ENCODE peak calls at places on chromosomes 5 and 9, in six cellular contexts. One of them, this sample, is unnamed.

GRCh38 chr9:136011703-136012496 is 50.7 kb upstream of the UBAC1 start:
- DNase-seq in fibroblast of lung: peak
- DNase-seq in AG04450: no peak
- DNase-seq in mesendoderm: no peak
- DNase-seq in breast epithelium: no peak
- DNase-seq in sigmoid colon: peak
- DNase-seq in this sample: peak

GRCh38 chr9:99822596-99823391 is 1.1 kb downstream of the NR4A3 start:
- DNase-seq in sigmoid colon: peak
- DNase-seq in fibroblast of lung: peak
- DNase-seq in AG04450: no peak
- DNase-seq in mesendoderm: peak
- DNase-seq in breast epithelium: no peak
- DNase-seq in this sample: peak

GRCh38 chr9:128370752-128371621 is at the start of gene URM1:
- DNase-seq in sigmoid colon: peak
- DNase-seq in AG04450: peak
- DNase-seq in mesendoderm: peak
- DNase-seq in breast epithelium: peak
- DNase-seq in fibroblast of lung: peak
- DNase-seq in this sample: peak

GRCh38 chr9:69970001-69970531 is 73.6 kb upstream of the MAMDC2 start:
- DNase-seq in sigmoid colon: no peak
- DNase-seq in breast epithelium: no peak
- DNase-seq in fibroblast of lung: no peak
- DNase-seq in AG04450: no peak
- DNase-seq in mesendoderm: no peak
- DNase-seq in this sample: no peak

GRCh38 chr5:32522429-32523143 is 62.8 kb upstream of the SUB1 start:
- DNase-seq in mesendoderm: no peak
- DNase-seq in sigmoid colon: no peak
- DNase-seq in breast epithelium: no peak
- DNase-seq in fibroblast of lung: peak
- DNase-seq in AG04450: no peak
- DNase-seq in this sample: peak

GRCh38 chr9:133144887-133145466 is 18.7 kb downstream of the GBGT1 start:
- DNase-seq in sigmoid colon: no peak
- DNase-seq in AG04450: no peak
- DNase-seq in breast epithelium: no peak
- DNase-seq in fibroblast of lung: peak
- DNase-seq in mesendoderm: no peak
- DNase-seq in this sample: no peak

GRCh38 chr9:85053206-85053605 is 383.7 kb downstream of the NTRK2 start:
- DNase-seq in AG04450: no peak
- DNase-seq in fibroblast of lung: no peak
- DNase-seq in breast epithelium: no peak
- DNase-seq in sigmoid colon: no peak
- DNase-seq in mesendoderm: no peak
- DNase-seq in this sample: no peak

GRCh38 chr9:90189306-90189705 is 453.3 kb downstream of the DIRAS2 start:
- DNase-seq in mesendoderm: no peak
- DNase-seq in breast epithelium: no peak
- DNase-seq in AG04450: no peak
- DNase-seq in sigmoid colon: no peak
- DNase-seq in fibroblast of lung: no peak
- DNase-seq in this sample: no peak

GRCh38 chr5:53557386-53557785 is 3.1 kb upstream of the NDUFS4 start:
- DNase-seq in mesendoderm: no peak
- DNase-seq in sigmoid colon: no peak
- DNase-seq in fibroblast of lung: no peak
- DNase-seq in AG04450: no peak
- DNase-seq in breast epithelium: no peak
- DNase-seq in this sample: no peak

GRCh38 chr5:150497989-150498317 is 10.0 kb upstream of the NDST1 start:
- DNase-seq in sigmoid colon: no peak
- DNase-seq in mesendoderm: no peak
- DNase-seq in fibroblast of lung: no peak
- DNase-seq in AG04450: no peak
- DNase-seq in breast epithelium: no peak
- DNase-seq in this sample: no peak

GRCh38 chr9:137446851-137447471 is 5.8 kb upstream of the ENTPD8 start:
- DNase-seq in mesendoderm: no peak
- DNase-seq in breast epithelium: no peak
- DNase-seq in AG04450: no peak
- DNase-seq in fibroblast of lung: no peak
- DNase-seq in sigmoid colon: no peak
- DNase-seq in this sample: peak

GRCh38 chr9:89564257-89564878 is 40.4 kb upstream of the GADD45G start:
- DNase-seq in fibroblast of lung: no peak
- DNase-seq in sigmoid colon: no peak
- DNase-seq in mesendoderm: peak
- DNase-seq in AG04450: no peak
- DNase-seq in breast epithelium: no peak
- DNase-seq in this sample: no peak

GRCh38 chr5:180343846-180344327 is 9.2 kb downstream of the GFPT2 start:
- DNase-seq in fibroblast of lung: peak
- DNase-seq in sigmoid colon: peak
- DNase-seq in breast epithelium: no peak
- DNase-seq in mesendoderm: peak
- DNase-seq in AG04450: no peak
- DNase-seq in this sample: peak

DNA sequence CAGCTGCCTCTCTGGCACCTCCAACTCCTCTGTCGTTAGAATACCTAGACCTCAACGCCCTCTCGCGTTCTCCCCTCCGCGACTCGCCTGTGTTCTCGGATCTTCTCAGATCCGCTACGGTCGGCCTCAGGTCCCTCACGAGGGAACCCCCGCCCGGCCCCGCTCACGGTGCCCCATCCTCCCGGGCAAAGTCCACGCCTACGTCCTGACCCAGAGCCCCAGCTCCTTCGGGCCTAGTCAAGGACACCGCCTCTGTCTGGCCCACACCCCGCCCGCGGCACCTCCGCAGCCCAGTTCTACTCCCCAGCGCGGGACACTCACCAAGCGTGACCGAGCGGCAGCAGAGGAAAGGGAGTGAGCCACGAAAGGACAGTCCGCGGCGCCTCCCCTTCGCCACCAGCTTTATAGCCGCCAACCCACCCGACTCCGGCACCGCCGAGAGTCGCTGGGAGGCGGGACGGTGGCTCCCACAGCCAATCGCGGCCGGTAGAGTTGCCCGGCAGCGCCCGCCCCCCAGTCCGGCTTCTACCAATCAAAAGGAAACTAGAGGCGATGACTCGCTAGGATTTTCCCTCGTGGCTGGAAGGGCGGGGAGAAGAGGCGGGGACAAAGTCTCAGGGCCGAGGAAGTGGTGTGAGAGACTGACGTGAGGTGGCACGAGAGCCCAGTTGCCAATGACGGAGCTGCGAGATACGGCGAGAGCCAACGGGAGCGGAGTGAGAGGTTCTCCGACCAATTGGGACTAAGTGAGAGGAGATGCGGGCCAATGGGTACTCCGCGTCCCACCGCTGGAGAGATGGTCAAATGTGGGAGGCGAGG is at the start of gene HMGCS1:
- DNase-seq in mesendoderm: peak
- DNase-seq in AG04450: peak
- DNase-seq in sigmoid colon: peak
- DNase-seq in breast epithelium: peak
- DNase-seq in fibroblast of lung: peak
- DNase-seq in this sample: peak
- H3K4me3 ChIP-seq in mesendoderm: peak
- H3K4me3 ChIP-seq in AG04450: peak
- H3K4me3 ChIP-seq in sigmoid colon: peak
- H3K4me3 ChIP-seq in breast epithelium: peak
- H3K4me3 ChIP-seq in fibroblast of lung: peak
- H3K4me3 ChIP-seq in this sample: peak

GRCh38 chr5:17952231-17952630 is 318.0 kb downstream of the TAF11L14 start:
- DNase-seq in mesendoderm: peak
- DNase-seq in breast epithelium: no peak
- DNase-seq in AG04450: no peak
- DNase-seq in sigmoid colon: no peak
- DNase-seq in fibroblast of lung: no peak
- DNase-seq in this sample: no peak
- H3K27ac ChIP-seq in mesendoderm: no peak
- H3K27ac ChIP-seq in breast epithelium: no peak
- H3K27ac ChIP-seq in AG04450: peak
- H3K27ac ChIP-seq in sigmoid colon: no peak
- H3K27ac ChIP-seq in fibroblast of lung: no peak
- H3K27ac ChIP-seq in this sample: no peak

DNA sequence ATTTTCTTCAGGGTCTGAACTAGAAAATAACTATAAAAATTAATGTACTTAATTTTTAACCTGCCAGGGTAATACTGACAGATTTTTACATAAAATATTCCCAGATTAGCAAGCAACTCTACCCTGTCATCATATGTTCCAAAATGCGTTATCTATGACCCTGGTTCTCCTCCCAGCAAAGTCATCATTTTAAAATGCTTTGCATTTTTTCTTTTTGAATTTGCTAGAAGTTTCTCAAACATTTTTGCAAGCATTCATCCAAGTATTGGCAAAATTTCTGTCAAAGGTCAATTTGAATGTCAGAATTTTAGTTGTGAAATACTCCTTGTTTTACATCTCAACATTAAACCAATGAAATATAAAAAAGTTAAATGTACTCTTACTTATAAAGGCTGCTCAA is 144.5 kb upstream of the FTMT start:
- DNase-seq in breast epithelium: no peak
- DNase-seq in mesendoderm: no peak
- DNase-seq in fibroblast of lung: peak
- DNase-seq in sigmoid colon: no peak
- DNase-seq in AG04450: no peak
- DNase-seq in this sample: no peak
- H3K4me3 ChIP-seq in breast epithelium: no peak
- H3K4me3 ChIP-seq in mesendoderm: no peak
- H3K4me3 ChIP-seq in fibroblast of lung: no peak
- H3K4me3 ChIP-seq in sigmoid colon: no peak
- H3K4me3 ChIP-seq in AG04450: no peak
- H3K4me3 ChIP-seq in this sample: no peak

GRCh38 chr5:173331287-173331686 is 3.1 kb upstream of the STC2 start:
- DNase-seq in breast epithelium: no peak
- DNase-seq in mesendoderm: no peak
- DNase-seq in AG04450: no peak
- DNase-seq in sigmoid colon: no peak
- DNase-seq in fibroblast of lung: no peak
- DNase-seq in this sample: no peak

GRCh38 chr5:173330856-173331206 is 2.6 kb upstream of the STC2 start:
- DNase-seq in breast epithelium: no peak
- DNase-seq in fibroblast of lung: no peak
- DNase-seq in sigmoid colon: no peak
- DNase-seq in AG04450: no peak
- DNase-seq in mesendoderm: no peak
- DNase-seq in this sample: no peak

GRCh38 chr5:173328896-173329369 is 719 bp upstream of the STC2 start:
- DNase-seq in sigmoid colon: no peak
- DNase-seq in AG04450: no peak
- DNase-seq in fibroblast of lung: peak
- DNase-seq in mesendoderm: peak
- DNase-seq in breast epithelium: no peak
- DNase-seq in this sample: no peak

GRCh38 chr5:173329370-173330150 is 1.3 kb upstream of the STC2 start:
- DNase-seq in AG04450: no peak
- DNase-seq in breast epithelium: peak
- DNase-seq in sigmoid colon: no peak
- DNase-seq in mesendoderm: peak
- DNase-seq in fibroblast of lung: no peak
- DNase-seq in this sample: no peak

GRCh38 chr5:173330151-173330855 is 2.1 kb upstream of the STC2 start:
- DNase-seq in sigmoid colon: no peak
- DNase-seq in mesendoderm: peak
- DNase-seq in AG04450: no peak
- DNase-seq in fibroblast of lung: no peak
- DNase-seq in breast epithelium: no peak
- DNase-seq in this sample: no peak
- H3K27ac ChIP-seq in sigmoid colon: peak
- H3K27ac ChIP-seq in mesendoderm: peak
- H3K27ac ChIP-seq in AG04450: no peak
- H3K27ac ChIP-seq in fibroblast of lung: no peak
- H3K27ac ChIP-seq in breast epithelium: peak
- H3K27ac ChIP-seq in this sample: no peak

DNA sequence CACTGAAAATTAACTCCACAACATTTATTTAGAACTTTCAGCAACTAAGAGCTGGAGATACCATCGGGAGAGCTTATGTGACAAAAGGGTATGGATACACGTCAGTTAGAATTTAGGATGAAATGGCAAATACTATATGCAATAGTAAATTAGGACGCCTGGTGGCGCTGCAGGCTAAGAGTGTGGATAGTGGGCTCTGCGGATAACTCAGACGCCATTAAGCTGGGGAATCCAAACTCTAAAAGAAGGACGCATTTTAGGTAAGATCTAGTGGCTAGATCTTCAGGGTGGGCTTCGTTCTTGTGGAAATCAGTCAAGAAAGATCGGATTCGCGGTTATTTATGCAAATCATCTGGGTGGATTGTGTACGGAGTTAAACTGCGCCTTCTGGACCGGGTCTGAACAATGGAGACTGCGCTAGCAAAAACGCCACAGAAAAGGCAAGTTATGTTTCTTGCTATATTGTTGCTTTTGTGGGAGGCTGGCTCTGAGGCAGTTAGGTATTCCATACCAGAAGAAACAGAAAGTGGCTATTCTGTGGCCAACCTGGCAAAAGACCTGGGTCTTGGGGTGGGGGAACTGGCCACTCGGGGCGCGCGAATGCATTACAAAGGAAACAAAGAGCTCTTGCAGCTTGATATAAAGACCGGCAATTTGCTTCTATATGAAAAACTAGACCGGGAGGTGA is at the start of gene PCDHB5:
- DNase-seq in AG04450: no peak
- DNase-seq in sigmoid colon: no peak
- DNase-seq in mesendoderm: peak
- DNase-seq in breast epithelium: no peak
- DNase-seq in fibroblast of lung: peak
- DNase-seq in this sample: no peak
- H3K4me3 ChIP-seq in AG04450: peak
- H3K4me3 ChIP-seq in sigmoid colon: peak
- H3K4me3 ChIP-seq in mesendoderm: peak
- H3K4me3 ChIP-seq in breast epithelium: peak
- H3K4me3 ChIP-seq in fibroblast of lung: peak
- H3K4me3 ChIP-seq in this sample: peak

This sample was measured in aorta.